ENCODE peak calls at places on chromosomes 7 and 10, in seven cellular contexts. One of them, this sample, is unnamed.
A peak's percentile ranks its signal among the peaks of the same experiment; 100 is the strongest.

GRCh38 chr10:132405463-132405991 is 8.5 kb downstream of the PWWP2B start:
- DNase-seq in fibroblast of pulmonary artery: no peak
- DNase-seq in suprapubic skin: no peak
- DNase-seq in GM12864: no peak
- DNase-seq in Caco-2: no peak
- DNase-seq in endodermal cell: no peak
- DNase-seq in brain microvascular endothelial cell: no peak
- DNase-seq in this sample: no peak

GRCh38 chr7:140231779-140232491 is 55.2 kb upstream of the KDM7A start:
- DNase-seq in fibroblast of pulmonary artery: no peak
- DNase-seq in suprapubic skin: no peak
- DNase-seq in GM12864: no peak
- DNase-seq in Caco-2: no peak
- DNase-seq in endodermal cell: peak; percentile 59
- DNase-seq in brain microvascular endothelial cell: no peak
- DNase-seq in this sample: no peak

GRCh38 chr7:44213872-44214595 is 13.3 kb downstream of the YKT6 start:
- DNase-seq in fibroblast of pulmonary artery: peak; percentile 58
- DNase-seq in suprapubic skin: peak; percentile 38
- DNase-seq in GM12864: no peak
- DNase-seq in Caco-2: peak; percentile 68
- DNase-seq in endodermal cell: peak; percentile 87
- DNase-seq in brain microvascular endothelial cell: peak; percentile 27
- DNase-seq in this sample: peak; percentile 46

GRCh38 chr7:100806276-100806675 is 21.0 kb downstream of the EPHB4 start:
- DNase-seq in fibroblast of pulmonary artery: no peak
- DNase-seq in suprapubic skin: no peak
- DNase-seq in GM12864: no peak
- DNase-seq in Caco-2: no peak
- DNase-seq in endodermal cell: no peak
- DNase-seq in brain microvascular endothelial cell: no peak
- DNase-seq in this sample: no peak

GRCh38 chr7:157432541-157432956 is 95.7 kb downstream of the DNAJB6 start:
- DNase-seq in fibroblast of pulmonary artery: peak; percentile 78
- DNase-seq in suprapubic skin: no peak
- DNase-seq in GM12864: no peak
- DNase-seq in Caco-2: peak; percentile 42
- DNase-seq in endodermal cell: peak; percentile 92
- DNase-seq in brain microvascular endothelial cell: peak; percentile 55
- DNase-seq in this sample: no peak

GRCh38 chr10:45418859-45419672 is 45.0 kb downstream of the ALOX5 start:
- DNase-seq in fibroblast of pulmonary artery: peak; percentile 72
- DNase-seq in suprapubic skin: no peak
- DNase-seq in GM12864: peak; percentile 50
- DNase-seq in Caco-2: no peak
- DNase-seq in endodermal cell: peak; percentile 90
- DNase-seq in brain microvascular endothelial cell: peak; percentile 15
- DNase-seq in this sample: peak; percentile 94

GRCh38 chr7:106720641-106721040 is 59.7 kb upstream of the CCDC71L start:
- DNase-seq in fibroblast of pulmonary artery: no peak
- DNase-seq in suprapubic skin: no peak
- DNase-seq in GM12864: no peak
- DNase-seq in Caco-2: no peak
- DNase-seq in endodermal cell: no peak
- DNase-seq in brain microvascular endothelial cell: no peak
- DNase-seq in this sample: peak; percentile 50

GRCh38 chr10:133260895-133261725 is 15.6 kb downstream of the ADAM8 start:
- DNase-seq in fibroblast of pulmonary artery: no peak
- DNase-seq in suprapubic skin: peak; percentile 84
- DNase-seq in GM12864: no peak
- DNase-seq in Caco-2: peak; percentile 65
- DNase-seq in endodermal cell: peak; percentile 65
- DNase-seq in brain microvascular endothelial cell: no peak
- DNase-seq in this sample: peak; percentile 68

GRCh38 chr10:50373821-50374501 is 122.6 kb upstream of the ASAH2 start:
- DNase-seq in fibroblast of pulmonary artery: peak; percentile 31
- DNase-seq in suprapubic skin: no peak
- DNase-seq in GM12864: no peak
- DNase-seq in Caco-2: no peak
- DNase-seq in endodermal cell: no peak
- DNase-seq in brain microvascular endothelial cell: peak; percentile 7
- DNase-seq in this sample: no peak

GRCh38 chr10:91051834-91052233 is 130.9 kb upstream of the ANKRD1 start:
- DNase-seq in fibroblast of pulmonary artery: peak; percentile 48
- DNase-seq in suprapubic skin: peak; percentile 67
- DNase-seq in GM12864: no peak
- DNase-seq in Caco-2: no peak
- DNase-seq in endodermal cell: no peak
- DNase-seq in brain microvascular endothelial cell: no peak
- DNase-seq in this sample: no peak

GRCh38 chr10:88386204-88386877 is 196.8 kb downstream of the RNLS start:
- DNase-seq in fibroblast of pulmonary artery: peak; percentile 34
- DNase-seq in suprapubic skin: no peak
- DNase-seq in GM12864: peak; percentile 60
- DNase-seq in Caco-2: peak; percentile 31
- DNase-seq in endodermal cell: no peak
- DNase-seq in brain microvascular endothelial cell: peak; percentile 14
- DNase-seq in this sample: peak; percentile 83

DNA sequence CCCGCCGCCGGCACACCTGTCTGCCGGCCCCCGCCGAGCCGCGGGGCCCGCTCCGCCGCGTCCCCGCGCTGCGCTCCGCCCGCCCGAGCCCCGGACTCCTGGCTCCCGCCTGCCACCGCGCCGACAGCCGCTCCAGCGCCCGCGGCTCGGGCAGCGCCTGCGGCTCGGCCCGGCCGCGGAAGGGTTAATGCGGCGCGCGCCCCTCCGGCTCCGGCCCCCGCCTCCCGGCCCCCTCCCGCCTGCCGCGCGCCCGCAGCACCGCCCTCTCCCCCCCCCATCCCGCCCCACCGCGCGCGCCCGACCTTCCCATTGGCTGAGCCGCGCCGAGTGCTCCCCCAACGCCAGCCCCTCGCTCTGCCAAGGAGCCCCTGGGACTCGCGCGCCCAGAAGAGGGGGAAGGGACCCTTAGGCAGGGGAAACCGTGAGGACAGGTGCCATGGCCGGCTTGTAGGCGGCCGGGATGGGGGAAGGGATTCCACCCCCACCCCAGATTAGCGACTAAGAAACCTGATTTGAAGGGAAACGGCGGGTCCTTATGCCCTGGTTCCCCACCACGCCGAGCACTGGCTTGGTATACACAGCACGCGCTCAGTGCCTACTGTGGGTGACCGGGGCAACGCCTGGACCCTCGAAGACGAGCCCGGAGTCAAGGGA is at the start of gene KCNH2:
- DNase-seq in fibroblast of pulmonary artery: no peak
- DNase-seq in suprapubic skin: no peak
- DNase-seq in GM12864: no peak
- DNase-seq in Caco-2: peak; percentile 52
- DNase-seq in endodermal cell: peak; percentile 92
- DNase-seq in brain microvascular endothelial cell: no peak
- DNase-seq in this sample: no peak
- H3K4me3 ChIP-seq in fibroblast of pulmonary artery: no peak within 1 kb of the TSS
- H3K4me3 ChIP-seq in suprapubic skin: peak within 1 kb of the TSS; percentile 42
- H3K4me3 ChIP-seq in GM12864: no peak within 1 kb of the TSS
- H3K4me3 ChIP-seq in Caco-2: peak within 1 kb of the TSS; percentile 48
- H3K4me3 ChIP-seq in endodermal cell: peak within 1 kb of the TSS; percentile 80
- H3K4me3 ChIP-seq in brain microvascular endothelial cell: no peak within 1 kb of the TSS
- H3K4me3 ChIP-seq in this sample: peak within 1 kb of the TSS; percentile 29

DNA sequence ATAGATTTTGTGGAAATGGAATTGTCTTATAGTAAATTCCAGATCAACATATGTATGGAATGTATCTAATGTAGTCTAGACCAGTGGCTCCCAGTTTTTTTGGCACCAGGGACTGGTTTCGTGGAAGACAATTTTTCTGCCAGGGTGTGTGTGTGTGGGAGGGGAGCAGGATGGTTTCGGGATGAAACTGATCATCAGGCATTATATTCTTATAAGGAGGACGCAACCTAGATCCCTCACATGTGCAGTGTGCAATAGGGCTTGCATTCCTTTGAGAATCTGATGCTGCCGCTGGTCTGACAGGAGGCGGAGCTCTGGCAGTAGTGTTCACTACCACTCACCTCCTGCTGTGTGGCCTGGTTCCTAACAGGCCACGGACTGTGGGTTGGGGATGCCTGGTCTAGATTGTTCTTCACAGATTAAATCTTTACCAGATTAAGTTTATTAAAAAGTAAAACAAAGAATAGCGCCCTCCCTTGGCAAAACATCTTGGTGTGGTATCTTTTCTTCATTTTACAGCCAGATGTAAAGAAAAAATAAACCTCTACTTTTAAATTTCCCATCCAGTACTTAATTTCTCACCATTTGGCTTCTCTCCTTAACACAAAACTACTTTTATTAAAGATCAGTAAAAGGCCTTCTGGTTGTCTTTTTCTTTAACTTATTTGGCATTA is 48.4 kb downstream of the SEPTIN7 start:
- DNase-seq in fibroblast of pulmonary artery: peak; percentile 55
- DNase-seq in suprapubic skin: no peak
- DNase-seq in GM12864: no peak
- DNase-seq in Caco-2: peak; percentile 20
- DNase-seq in endodermal cell: peak; percentile 53
- DNase-seq in brain microvascular endothelial cell: peak; percentile 66
- DNase-seq in this sample: no peak
- TF ChIP-seq CTCF in fibroblast of pulmonary artery: no peak
- TF ChIP-seq CTCF in suprapubic skin: no peak
- TF ChIP-seq CTCF in GM12864: no peak
- TF ChIP-seq CTCF in Caco-2: no peak
- TF ChIP-seq CTCF in endodermal cell: peak; percentile 46
- TF ChIP-seq CTCF in brain microvascular endothelial cell: peak; percentile 3
- TF ChIP-seq CTCF in this sample: no peak

DNA sequence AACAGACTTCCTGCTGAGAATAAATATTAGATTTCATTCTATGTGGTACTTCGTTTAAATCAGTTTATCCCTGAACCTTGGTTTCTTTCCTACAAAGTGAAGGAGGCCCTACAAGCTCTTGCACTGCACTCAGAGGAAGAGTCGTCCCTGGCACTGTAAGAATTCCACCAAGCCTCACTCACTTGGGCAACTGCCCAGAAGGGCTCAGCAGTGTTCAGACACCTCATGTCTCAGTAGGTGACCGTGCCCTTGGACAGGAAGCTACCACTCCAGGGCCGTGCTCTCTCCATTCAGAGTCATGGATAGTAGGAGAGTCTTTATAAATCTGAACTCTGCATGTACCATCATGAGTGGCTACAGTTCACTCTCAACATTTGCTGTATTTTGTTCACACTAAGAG is 93.8 kb downstream of the PTPRE start:
- DNase-seq in fibroblast of pulmonary artery: no peak
- DNase-seq in suprapubic skin: no peak
- DNase-seq in GM12864: no peak
- DNase-seq in Caco-2: no peak
- DNase-seq in endodermal cell: no peak
- DNase-seq in brain microvascular endothelial cell: no peak
- DNase-seq in this sample: no peak
- H3K4me3 ChIP-seq in fibroblast of pulmonary artery: no peak overlapping the region
- H3K4me3 ChIP-seq in suprapubic skin: no peak overlapping the region
- H3K4me3 ChIP-seq in GM12864: no peak overlapping the region
- H3K4me3 ChIP-seq in Caco-2: no peak overlapping the region
- H3K4me3 ChIP-seq in endodermal cell: no peak overlapping the region
- H3K4me3 ChIP-seq in brain microvascular endothelial cell: no peak overlapping the region
- H3K4me3 ChIP-seq in this sample: no peak overlapping the region

GRCh38 chr10:86075512-86075911 is 291.1 kb downstream of the GRID1 start:
- DNase-seq in fibroblast of pulmonary artery: no peak
- DNase-seq in suprapubic skin: peak; percentile 30
- DNase-seq in GM12864: no peak
- DNase-seq in Caco-2: no peak
- DNase-seq in endodermal cell: peak; percentile 15
- DNase-seq in brain microvascular endothelial cell: no peak
- DNase-seq in this sample: no peak
- TF ChIP-seq CTCF in fibroblast of pulmonary artery: no peak
- TF ChIP-seq CTCF in suprapubic skin: no peak
- TF ChIP-seq CTCF in GM12864: no peak
- TF ChIP-seq CTCF in Caco-2: no peak
- TF ChIP-seq CTCF in endodermal cell: no peak
- TF ChIP-seq CTCF in brain microvascular endothelial cell: no peak
- TF ChIP-seq CTCF in this sample: no peak

GRCh38 chr7:23184291-23184690 is 2.4 kb downstream of the NUP42 start:
- DNase-seq in fibroblast of pulmonary artery: no peak
- DNase-seq in suprapubic skin: no peak
- DNase-seq in GM12864: no peak
- DNase-seq in Caco-2: no peak
- DNase-seq in endodermal cell: no peak
- DNase-seq in brain microvascular endothelial cell: no peak
- DNase-seq in this sample: no peak
- H3K4me3 ChIP-seq in fibroblast of pulmonary artery: no peak overlapping the region
- H3K4me3 ChIP-seq in suprapubic skin: no peak overlapping the region
- H3K4me3 ChIP-seq in GM12864: no peak overlapping the region
- H3K4me3 ChIP-seq in Caco-2: no peak overlapping the region
- H3K4me3 ChIP-seq in endodermal cell: peak overlapping the region; percentile 96
- H3K4me3 ChIP-seq in brain microvascular endothelial cell: no peak overlapping the region
- H3K4me3 ChIP-seq in this sample: peak overlapping the region; percentile 96

GRCh38 chr7:132575336-132575986 is 809 bp downstream of the PLXNA4 start:
- DNase-seq in fibroblast of pulmonary artery: peak; percentile 64
- DNase-seq in suprapubic skin: no peak
- DNase-seq in GM12864: no peak
- DNase-seq in Caco-2: peak; percentile 15
- DNase-seq in endodermal cell: peak; percentile 83
- DNase-seq in brain microvascular endothelial cell: peak; percentile 23
- DNase-seq in this sample: no peak
- TF ChIP-seq CTCF in fibroblast of pulmonary artery: peak; percentile 36
- TF ChIP-seq CTCF in suprapubic skin: no peak
- TF ChIP-seq CTCF in GM12864: no peak
- TF ChIP-seq CTCF in Caco-2: no peak
- TF ChIP-seq CTCF in endodermal cell: peak; percentile 38
- TF ChIP-seq CTCF in brain microvascular endothelial cell: peak; percentile 48
- TF ChIP-seq CTCF in this sample: no peak

DNA sequence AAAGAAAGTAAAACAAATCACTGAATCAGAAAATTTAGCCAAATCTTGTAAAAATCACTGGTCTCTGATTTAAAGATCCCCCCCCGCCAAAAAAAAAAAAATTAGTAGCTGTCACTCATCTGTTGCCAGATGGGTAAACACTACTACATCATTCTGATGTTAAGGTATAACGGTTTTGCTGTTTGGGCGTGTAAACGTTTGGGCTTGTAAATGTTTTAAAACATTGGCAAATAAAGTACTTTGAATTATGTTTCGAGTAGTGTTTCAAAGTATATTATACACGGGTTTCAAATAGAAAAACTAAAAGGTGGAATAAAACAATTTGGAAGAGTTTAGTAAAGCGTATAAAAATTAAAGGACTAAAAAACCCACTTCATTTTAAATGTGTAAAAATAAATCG is 1.5 kb downstream of the TMEM229A start:
- DNase-seq in fibroblast of pulmonary artery: no peak
- DNase-seq in suprapubic skin: no peak
- DNase-seq in GM12864: no peak
- DNase-seq in Caco-2: no peak
- DNase-seq in endodermal cell: no peak
- DNase-seq in brain microvascular endothelial cell: no peak
- DNase-seq in this sample: no peak
- H3K4me3 ChIP-seq in fibroblast of pulmonary artery: peak overlapping the region; percentile 56
- H3K4me3 ChIP-seq in suprapubic skin: no peak overlapping the region
- H3K4me3 ChIP-seq in GM12864: no peak overlapping the region
- H3K4me3 ChIP-seq in Caco-2: no peak overlapping the region
- H3K4me3 ChIP-seq in endodermal cell: peak overlapping the region; percentile 84
- H3K4me3 ChIP-seq in brain microvascular endothelial cell: no peak overlapping the region
- H3K4me3 ChIP-seq in this sample: no peak overlapping the region

GRCh38 chr10:51786016-51786683 is 86.8 kb upstream of the CSTF2T start:
- DNase-seq in fibroblast of pulmonary artery: no peak
- DNase-seq in suprapubic skin: no peak
- DNase-seq in GM12864: no peak
- DNase-seq in Caco-2: no peak
- DNase-seq in endodermal cell: no peak
- DNase-seq in brain microvascular endothelial cell: peak; percentile 13
- DNase-seq in this sample: no peak
- TF ChIP-seq CTCF in fibroblast of pulmonary artery: no peak
- TF ChIP-seq CTCF in suprapubic skin: no peak
- TF ChIP-seq CTCF in GM12864: no peak
- TF ChIP-seq CTCF in Caco-2: no peak
- TF ChIP-seq CTCF in endodermal cell: peak; percentile 54
- TF ChIP-seq CTCF in brain microvascular endothelial cell: peak; percentile 15
- TF ChIP-seq CTCF in this sample: no peak